ENCODE peak calls at places on chromosome 6, in eight cellular contexts. N is AG04450, A is T-cell, Z is activated gamma-delta T cell, R is HS-27A, S is IMR-90, E is left cardiac atrium, I is mucosa of gallbladder. U is an unnamed sample.

GRCh38 chr6:31972709-31973350 is 892 bp upstream of the DXO start:
- DNase-seq in R (no peak), I (no peak), E (peak; percentile 32), A (no peak), S (peak; percentile 51), N (no peak), Z (no peak), U (no peak)

GRCh38 chr6:33692078-33692759 is 19.3 kb downstream of the UQCC2 start:
- DNase-seq in R (no peak), E (peak; percentile 36), N (no peak), S (no peak), A (no peak), Z (no peak), I (no peak), U (no peak)

GRCh38 chr6:163588211-163588919 is 173.8 kb downstream of the QKI start:
- DNase-seq in S (peak; percentile 74), R (no peak), E (no peak), N (peak; percentile 45), I (no peak), A (no peak), Z (no peak), U (no peak)

GRCh38 chr6:118537579-118537978 is 10.5 kb upstream of the PLN start:
- DNase-seq in Z (no peak), N (no peak), A (no peak), S (no peak), R (no peak), E (no peak), I (no peak), U (no peak)

GRCh38 chr6:142387997-142388815 is 86.4 kb downstream of the ADGRG6 start:
- DNase-seq in A (no peak), S (peak; percentile 74), I (no peak), E (no peak), N (no peak), Z (no peak), R (no peak), U (no peak)

GRCh38 chr6:32894085-32895005 is 40.4 kb downstream of the PSMB9 start:
- DNase-seq in E (peak; percentile 92), A (peak; percentile 87), S (peak; percentile 88), I (peak; percentile 95), Z (peak; percentile 75), N (peak; percentile 77), R (peak; percentile 92), U (peak; percentile 97)

GRCh38 chr6:84357631-84358030 is 130.2 kb upstream of the CEP162 start:
- DNase-seq in R (no peak), N (no peak), E (no peak), Z (no peak), A (no peak), S (no peak), I (no peak), U (no peak)

GRCh38 chr6:7215140-7215539 is 97.9 kb downstream of the SSR1 start:
- DNase-seq in Z (no peak), N (no peak), I (no peak), R (peak; percentile 35), A (no peak), S (peak; percentile 70), E (no peak), U (no peak)

GRCh38 chr6:46832816-46833215 is 39.6 kb downstream of the MEP1A start:
- DNase-seq in R (no peak), Z (no peak), I (no peak), S (no peak), A (no peak), N (no peak), E (no peak), U (no peak)

GRCh38 chr6:137191670-137192069 is 18.2 kb upstream of the IL22RA2 start:
- DNase-seq in I (no peak), R (no peak), N (no peak), S (no peak), E (no peak), Z (no peak), A (no peak), U (no peak)

GRCh38 chr6:106473807-106474206 is 113.3 kb downstream of the CRYBG1 start:
- DNase-seq in E (no peak), S (peak; percentile 80), A (no peak), N (peak; percentile 34), R (no peak), I (no peak), Z (no peak), U (no peak)

U was measured in glutamatergic neuron.